ENCODE peak calls at places on chromosomes 5 and 9, in six cellular contexts. Q is ureter; F is activated CD4-positive, alpha-beta T cell treated with anti-CD3 and anti-CD28 coated beads, Interleukin-2, amount 50 U/mL, for 1 hour; U is MV-4-11; T is AG08396; G is ovary. X is an unnamed sample.

GRCh38 chr5:124438390-124439380 is 307.8 kb downstream of the ZNF608 start:
- DNase-seq in F (no peak), Q (no peak), G (no peak), U (no peak), T (no peak), X (no peak)

GRCh38 chr5:83512051-83512745 is 40.7 kb downstream of the VCAN start:
- DNase-seq in G (no peak), Q (no peak), T (no peak), U (no peak), F (no peak), X (no peak)

GRCh38 chr9:136880651-136881050 is 5.7 kb upstream of the TRAF2 start:
- DNase-seq in Q (no peak), F (no peak), T (no peak), U (peak; percentile 30), G (no peak), X (no peak)

GRCh38 chr9:107489144-107489673 is 360 bp downstream of the KLF4 start:
- DNase-seq in T (no peak), Q (no peak), U (no peak), F (no peak), G (no peak), X (no peak)

GRCh38 chr9:106590759-106591505 is 272.0 kb upstream of the ZNF462 start:
- DNase-seq in G (no peak), U (no peak), T (no peak), Q (no peak), F (no peak), X (no peak)

GRCh38 chr5:94771742-94772141 is 153.3 kb downstream of the SLF1 start:
- DNase-seq in U (no peak), F (no peak), T (no peak), G (no peak), Q (no peak), X (no peak)

GRCh38 chr5:175809531-175810121 is 61.8 kb upstream of the CPLX2 start:
- DNase-seq in T (peak; percentile 78), Q (no peak), G (no peak), U (no peak), F (no peak), X (no peak)

GRCh38 chr5:59164041-59164830 is 581.4 kb downstream of the RAB3C start:
- DNase-seq in G (no peak), F (no peak), T (no peak), U (no peak), Q (no peak), X (no peak)

GRCh38 chr5:96177303-96177869 is 215.7 kb upstream of the ELL2 start:
- DNase-seq in U (peak; percentile 6), Q (peak; percentile 56), F (no peak), T (peak; percentile 46), G (no peak), X (no peak)

GRCh38 chr5:53109041-53109435 is 519 bp downstream of the MOCS2 start:
- DNase-seq in Q (no peak), U (peak; percentile 7), G (no peak), F (no peak), T (no peak), X (no peak)

GRCh38 chr5:151509231-151509630 is 61.8 kb downstream of the SLC36A1 start:
- DNase-seq in U (no peak), G (no peak), Q (no peak), F (no peak), T (no peak), X (no peak)

GRCh38 chr9:18489861-18490260 is 15.9 kb downstream of the ADAMTSL1 start:
- DNase-seq in T (no peak), Q (no peak), G (no peak), F (no peak), U (no peak), X (no peak)

GRCh38 chr9:112157961-112158360 is 17.1 kb downstream of the SUSD1 start:
- DNase-seq in T (no peak), F (no peak), Q (no peak), G (no peak), U (no peak), X (no peak)

GRCh38 chr9:137398561-137399468 is 24.1 kb downstream of the EXD3 start:
- DNase-seq in G (no peak), U (no peak), T (no peak), Q (no peak), F (no peak), X (no peak)

GRCh38 chr5:141618030-141618803 is 583 bp downstream of the DIAPH1 start:
- DNase-seq in U (peak; percentile 22), G (peak; percentile 56), T (peak; percentile 43), Q (peak; percentile 66), F (peak; percentile 37), X (no peak)

GRCh38 chr5:135072357-135073247 is 38.6 kb upstream of the PITX1 start:
- DNase-seq in T (no peak), G (no peak), F (no peak), Q (no peak), U (no peak), X (no peak)

GRCh38 chr5:102388235-102388634 is 92.2 kb upstream of the SLCO4C1 start:
- DNase-seq in T (no peak), G (no peak), U (no peak), F (no peak), Q (no peak), X (no peak)

GRCh38 chr5:114010362-114010761 is 351.5 kb upstream of the KCNN2 start:
- DNase-seq in F (no peak), T (no peak), G (no peak), U (no peak), Q (no peak), X (no peak)

GRCh38 chr5:75620184-75620959 is 9.1 kb downstream of the ANKDD1B start:
- DNase-seq in F (no peak), T (no peak), G (no peak), Q (no peak), U (no peak), X (no peak)

GRCh38 chr9:124079176-124079925 is 67.8 kb downstream of the LHX2 start:
- DNase-seq in T (peak; percentile 64), G (no peak), Q (no peak), F (no peak), U (no peak), X (no peak)

GRCh38 chr5:65199988-65200668 is 281.6 kb downstream of the ADAMTS6 start:
- DNase-seq in Q (no peak), U (no peak), G (no peak), T (no peak), F (no peak), X (no peak)

GRCh38 chr9:98006127-98006796 is 23.1 kb downstream of the ANP32B start:
- DNase-seq in Q (no peak), G (no peak), F (no peak), U (no peak), T (no peak), X (no peak)

GRCh38 chr5:168324864-168325615 is 33.6 kb downstream of the WWC1 start:
- DNase-seq in G (no peak), F (no peak), T (no peak), Q (no peak), U (peak; percentile 22), X (no peak)

GRCh38 chr9:134712922-134713321 is 71.3 kb downstream of the COL5A1 start:
- DNase-seq in G (no peak), U (no peak), F (no peak), Q (no peak), T (no peak), X (no peak)

GRCh38 chr9:129584136-129584535 is 36.8 kb downstream of the C9orf50 start:
- DNase-seq in G (peak; percentile 72), T (peak; percentile 87), U (peak; percentile 89), F (peak; percentile 52), Q (peak; percentile 70), X (peak; percentile 81)

GRCh38 chr5:37146896-37147295 is 102.3 kb downstream of the CPLANE1 start:
- DNase-seq in G (no peak), F (no peak), U (no peak), T (no peak), Q (no peak), X (no peak)

GRCh38 chr5:95818181-95819147 is 4.1 kb downstream of the GLRX start:
- DNase-seq in T (no peak), Q (no peak), U (peak; percentile 97), F (no peak), G (no peak), X (no peak)

GRCh38 chr5:147949711-147950573 is 43.6 kb upstream of the C5orf46 start:
- DNase-seq in T (peak; percentile 41), F (no peak), G (no peak), U (peak; percentile 24), Q (no peak), X (no peak)

GRCh38 chr9:16213781-16214515 is 656.5 kb downstream of the BNC2 start:
- DNase-seq in Q (peak; percentile 84), F (no peak), G (peak; percentile 78), T (peak; percentile 86), U (no peak), X (no peak)

GRCh38 chr9:134422301-134422700 is 96.0 kb downstream of the RXRA start:
- DNase-seq in G (peak; percentile 80), U (no peak), F (no peak), T (peak; percentile 55), Q (peak; percentile 81), X (no peak)

GRCh38 chr5:119409235-119409815 is 43.0 kb upstream of the HSD17B4 start:
- DNase-seq in Q (no peak), T (no peak), G (no peak), F (no peak), U (peak; percentile 6), X (no peak)

GRCh38 chr5:92337772-92338234 is 954.7 kb upstream of the ARRDC3 start:
- DNase-seq in G (no peak), U (no peak), T (no peak), F (no peak), Q (no peak), X (no peak)

GRCh38 chr5:4758550-4758949 is 381.6 kb upstream of the ADAMTS16 start:
- DNase-seq in G (no peak), F (no peak), U (no peak), T (no peak), Q (no peak), X (no peak)

GRCh38 chr5:179256229-179257189 is 88.8 kb downstream of the ADAMTS2 start:
- DNase-seq in F (no peak), U (no peak), Q (peak; percentile 41), G (no peak), T (no peak), X (no peak)

GRCh38 chr5:174091006-174091578 is 45.6 kb downstream of the NSG2 start:
- DNase-seq in U (no peak), Q (no peak), G (no peak), F (no peak), T (no peak), X (no peak)

GRCh38 chr9:129416831-129417604 is 203.9 kb downstream of the C9orf50 start:
- DNase-seq in G (peak; percentile 25), U (peak; percentile 92), T (no peak), F (no peak), Q (no peak), X (no peak)

GRCh38 chr5:72760259-72760658 is 56.2 kb upstream of the TNPO1 start:
- DNase-seq in U (no peak), T (peak; percentile 47), Q (no peak), G (no peak), F (no peak), X (no peak)

GRCh38 chr5:1555808-1556681 is 32.3 kb upstream of the LPCAT1 start:
- DNase-seq in Q (no peak), F (no peak), U (no peak), T (no peak), G (no peak), X (no peak)

GRCh38 chr5:32664523-32664922 is 46.6 kb upstream of the NPR3 start:
- DNase-seq in Q (no peak), T (no peak), U (no peak), F (no peak), G (no peak), X (no peak)